ENCODE peak calls at places on chromosomes 6 and 20, in four cellular contexts. N, X, U and L are unnamed samples.

GRCh38 chr20:9306521-9306920 is 207.9 kb upstream of the LAMP5 start:
- DNase-seq in N (no peak), U (no peak), X (no peak), L (no peak)

GRCh38 chr6:129164032-129164431 is 281.1 kb downstream of the LAMA2 start:
- DNase-seq in N (no peak), U (no peak), X (no peak), L (no peak)

GRCh38 chr6:113776998-113777397 is 80.1 kb upstream of the MARCKS start:
- DNase-seq in U (no peak), N (no peak), X (no peak), L (no peak)

GRCh38 chr6:136210450-136211165 is 39.5 kb downstream of the MTFR2 start:
- DNase-seq in N (no peak), U (no peak), X (no peak), L (no peak)

GRCh38 chr6:1884313-1884712 is 274.6 kb downstream of the FOXC1 start:
- DNase-seq in N (no peak), X (no peak), U (no peak), L (no peak)

GRCh38 chr20:8656335-8656734 is 412.6 kb upstream of the PLCB4 start:
- DNase-seq in N (no peak), U (peak; percentile 95), X (no peak), L (no peak)

GRCh38 chr6:53926505-53926904 is 131.7 kb downstream of the LRRC1 start:
- DNase-seq in X (no peak), N (no peak), U (peak; percentile 57), L (no peak)

GRCh38 chr6:30839666-30840065 is 44.7 kb upstream of the DDR1 start:
- DNase-seq in X (no peak), U (no peak), N (no peak), L (no peak)

GRCh38 chr20:53654932-53655674 is 61.5 kb upstream of the ZNF217 start:
- DNase-seq in N (no peak), X (no peak), U (no peak), L (no peak)

GRCh38 chr6:91761621-91762020 is 1174.7 kb upstream of the MAP3K7 start:
- DNase-seq in U (no peak), X (no peak), N (no peak), L (no peak)

GRCh38 chr6:155327326-155328073 is 13.2 kb upstream of the TFB1M start:
- DNase-seq in N (peak; percentile 70), X (peak; percentile 70), U (peak; percentile 84), L (peak; percentile 64)

GRCh38 chr20:49608752-49609670 is 41.1 kb upstream of the PTGIS start:
- DNase-seq in N (peak; percentile 67), U (peak; percentile 61), X (peak; percentile 77), L (peak; percentile 76)

GRCh38 chr20:4038676-4039075 is 23.3 kb upstream of the RNF24 start:
- DNase-seq in X (no peak), U (no peak), N (no peak), L (no peak)

GRCh38 chr20:42125426-42125825 is 507.2 kb upstream of the CHD6 start:
- DNase-seq in U (no peak), N (no peak), X (no peak), L (no peak)

GRCh38 chr6:163900570-163900969 is 486.1 kb downstream of the QKI start:
- DNase-seq in U (no peak), N (no peak), X (no peak), L (no peak)

GRCh38 chr20:11672959-11673358 is 244.7 kb upstream of the BTBD3 start:
- DNase-seq in U (no peak), X (no peak), N (no peak), L (no peak)

GRCh38 chr6:27250277-27250954 is 2.9 kb downstream of the PRSS16 start:
- DNase-seq in X (no peak), N (no peak), U (no peak), L (no peak)

GRCh38 chr6:134936927-134937326 is 13.0 kb downstream of the ALDH8A1 start:
- DNase-seq in X (no peak), U (no peak), N (no peak), L (no peak)

GRCh38 chr20:25675161-25675560 is 21.5 kb downstream of the ZNF337 start:
- DNase-seq in X (no peak), U (no peak), N (no peak), L (no peak)

GRCh38 chr20:1757072-1757471 is 99.5 kb upstream of the SIRPG start:
- DNase-seq in U (no peak), N (no peak), X (no peak), L (no peak)

GRCh38 chr20:49889943-49890650 is 25.2 kb downstream of the SPATA2 start:
- DNase-seq in N (no peak), X (no peak), U (no peak), L (no peak)

GRCh38 chr6:1325471-1326309 is 13.8 kb downstream of the FOXQ1 start:
- DNase-seq in X (no peak), U (no peak), N (no peak), L (no peak)

GRCh38 chr20:36792422-36792821 is 18.9 kb upstream of the DSN1 start:
- DNase-seq in U (peak; percentile 68), N (no peak), X (no peak), L (no peak)

GRCh38 chr6:119035459-119035858 is 43.0 kb downstream of the FAM184A start:
- DNase-seq in U (no peak), N (no peak), X (no peak), L (no peak)

GRCh38 chr6:166360243-166361079 is 18.1 kb upstream of the SFT2D1 start:
- DNase-seq in U (no peak), N (no peak), X (no peak), L (no peak)

GRCh38 chr6:14706378-14706929 is 539.4 kb upstream of the JARID2 start:
- DNase-seq in X (no peak), N (no peak), U (no peak), L (no peak)

GRCh38 chr6:139608872-139609271 is 234.4 kb upstream of the CITED2 start:
- DNase-seq in U (no peak), X (no peak), N (no peak), L (no peak)

GRCh38 chr6:119109654-119110325 is 31.3 kb upstream of the FAM184A start:
- DNase-seq in U (no peak), X (no peak), N (peak; percentile 5), L (no peak)

GRCh38 chr20:37282558-37282957 is 6.9 kb upstream of the MANBAL start:
- DNase-seq in N (no peak), X (no peak), U (no peak), L (no peak)

DNA sequence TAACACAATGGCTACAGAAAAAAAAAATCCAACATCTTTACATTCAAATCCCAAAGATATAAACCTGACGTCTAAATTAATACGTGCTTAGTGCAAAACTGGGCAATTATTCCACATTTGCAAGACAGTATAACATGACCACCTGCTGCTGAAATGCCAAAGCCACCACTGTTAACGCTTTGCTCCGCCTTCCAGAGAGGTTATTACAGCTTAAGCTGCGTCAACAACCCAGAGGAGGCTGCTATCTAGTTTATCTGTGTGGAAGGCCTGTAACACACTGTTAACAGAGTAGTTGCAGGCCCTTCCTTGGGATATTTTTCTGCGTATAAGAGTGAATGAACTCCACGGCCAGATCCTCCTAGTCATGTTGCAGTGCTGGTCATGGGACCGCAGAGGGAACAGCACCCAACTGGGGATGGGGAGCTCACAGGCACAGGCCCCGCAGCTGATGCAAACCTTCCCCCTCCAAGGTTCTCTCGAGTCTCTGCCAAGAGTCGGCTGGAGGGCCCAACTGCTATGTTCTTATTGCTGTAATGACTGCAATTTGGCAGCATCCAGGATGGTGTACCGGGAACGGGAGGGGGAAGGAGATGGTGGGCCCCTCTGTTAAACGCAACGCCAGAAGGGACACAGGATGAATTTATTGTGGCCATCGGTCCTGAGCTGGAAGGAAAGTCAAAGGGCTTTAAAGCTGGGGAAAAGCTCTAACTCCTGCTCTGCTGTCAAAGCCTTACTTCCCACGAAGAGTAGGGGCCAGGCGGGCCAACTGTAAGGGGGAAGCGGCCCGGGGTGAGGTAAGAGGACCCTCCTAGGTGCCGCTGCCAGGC is 971 bp upstream of the NCOA7 start:
- DNase-seq in N (peak; percentile 57), U (peak; percentile 72), X (peak; percentile 40), L (peak; percentile 68)
- H3K27ac ChIP-seq in N (peak overlapping the region; percentile 96), U (peak overlapping the region; percentile 81), X (peak overlapping the region; percentile 72), L (peak overlapping the region; percentile 90)

DNA sequence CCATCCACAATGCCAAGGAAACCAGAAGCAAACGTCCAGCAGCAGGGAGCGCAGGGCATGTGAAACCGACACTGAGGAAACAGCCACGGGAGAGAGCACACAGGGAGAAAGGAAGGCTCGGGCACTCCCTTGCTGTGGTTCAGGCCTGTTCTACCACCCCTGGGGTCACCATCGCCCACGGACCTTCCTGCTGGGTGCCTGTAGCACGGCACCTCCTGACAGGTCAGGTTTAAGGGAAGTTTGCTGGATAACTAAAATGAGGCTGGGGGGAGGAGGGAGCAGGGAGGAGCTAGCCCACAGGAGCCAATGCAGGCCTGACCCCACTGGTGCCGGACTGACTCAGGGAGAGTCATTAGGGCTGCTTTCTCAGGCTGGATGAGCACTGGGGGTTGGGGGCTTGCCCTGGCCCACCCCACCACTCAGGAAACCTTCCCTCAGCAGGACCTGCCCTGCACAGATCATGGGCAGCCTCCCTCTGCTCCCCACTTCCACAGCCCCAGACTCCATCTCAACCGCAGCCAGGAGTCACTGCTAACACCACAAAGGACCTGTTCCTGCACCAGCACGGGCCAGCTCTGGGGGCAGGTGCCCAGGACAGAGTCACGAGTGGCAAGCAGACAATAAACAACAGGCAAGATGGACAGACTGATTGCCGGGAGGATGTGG is 2.3 kb downstream of the UCKL1 start:
- DNase-seq in N (no peak), X (no peak), U (no peak), L (no peak)
- H3K4me1 ChIP-seq in N (peaks cover 30% of the 10 kb centered on the region), X (peaks cover 40% of the 10 kb centered on the region), U (peaks cover 15% of the 10 kb centered on the region), L (peaks cover 49% of the 10 kb centered on the region)

GRCh38 chr6:142870787-142871371 is 74.1 kb downstream of the HIVEP2 start:
- DNase-seq in X (no peak), N (no peak), U (no peak), L (no peak)
- H3K27ac ChIP-seq in X (no peak overlapping the region), N (no peak overlapping the region), U (no peak overlapping the region), L (peak overlapping the region; percentile 84)

GRCh38 chr6:3744211-3744900 is 7.2 kb downstream of the PXDC1 start:
- DNase-seq in N (no peak), X (no peak), U (peak; percentile 42), L (no peak)
- H3K4me1 ChIP-seq in N (no peaks in the 10 kb centered on the region), X (peaks cover 9% of the 10 kb centered on the region), U (peaks cover 91% of the 10 kb centered on the region), L (peaks cover 10% of the 10 kb centered on the region)

GRCh38 chr20:46963758-46964181 is 69.1 kb downstream of the EYA2 start:
- DNase-seq in N (no peak), U (no peak), X (no peak), L (no peak)

GRCh38 chr20:46965124-46965455 is 70.4 kb downstream of the EYA2 start:
- DNase-seq in N (no peak), X (no peak), U (no peak), L (no peak)

GRCh38 chr20:46962452-46963195 is 68.0 kb downstream of the EYA2 start:
- DNase-seq in X (no peak), U (no peak), N (no peak), L (no peak)

GRCh38 chr20:46964299-46965123 is 69.9 kb downstream of the EYA2 start:
- DNase-seq in X (no peak), U (no peak), N (no peak), L (no peak)

GRCh38 chr20:46963196-46963529 is 68.5 kb downstream of the EYA2 start:
- DNase-seq in N (no peak), U (no peak), X (no peak), L (no peak)
- H3K27ac ChIP-seq in N (no peak overlapping the region), U (no peak overlapping the region), X (no peak overlapping the region), L (no peak overlapping the region)